ENCODE peak calls at places on chromosomes 7 and 10, in five cellular contexts. I, J, N, Q and G are unnamed samples.

GRCh38 chr10:117805191-117805590 is 241.6 kb downstream of the RAB11FIP2 start:
- DNase-seq in I (no peak), J (no peak), N (no peak), Q (no peak), G (no peak)

GRCh38 chr7:101390901-101391301 is 28.2 kb downstream of the COL26A1 start:
- DNase-seq in I (peak), J (peak), N (no peak), Q (no peak), G (peak)

GRCh38 chr10:13893926-13894325 is 307.2 kb downstream of the PRPF18 start:
- DNase-seq in I (no peak), J (peak), N (no peak), Q (no peak), G (no peak)

GRCh38 chr7:36496576-36496975 is 106.9 kb downstream of the ANLN start:
- DNase-seq in I (no peak), J (no peak), N (no peak), Q (peak), G (no peak)

GRCh38 chr7:128985660-128986059 is 47.9 kb downstream of the IRF5 start:
- DNase-seq in I (no peak), J (no peak), N (no peak), Q (no peak), G (no peak)

GRCh38 chr7:100580466-100581283 is 5.3 kb downstream of the LRCH4 start:
- DNase-seq in I (no peak), J (no peak), N (no peak), Q (no peak), G (no peak)

GRCh38 chr10:24438800-24439199 is 229.9 kb downstream of the KIAA1217 start:
- DNase-seq in I (no peak), J (no peak), N (no peak), Q (no peak), G (no peak)

GRCh38 chr10:4074559-4075407 is 289.8 kb upstream of the KLF6 start:
- DNase-seq in I (no peak), J (peak), N (no peak), Q (no peak), G (no peak)

GRCh38 chr7:132386249-132386681 is 190.0 kb downstream of the PLXNA4 start:
- DNase-seq in I (no peak), J (peak), N (no peak), Q (no peak), G (no peak)

GRCh38 chr7:94394399-94395140 is at the start of gene COL1A2:
- DNase-seq in I (no peak), J (peak), N (no peak), Q (peak), G (no peak)

GRCh38 chr7:1697499-1698125 is 27.5 kb downstream of the ELFN1 start:
- DNase-seq in I (no peak), J (peak), N (no peak), Q (no peak), G (no peak)

GRCh38 chr7:3464900-3465622 is 164.0 kb downstream of the SDK1 start:
- DNase-seq in I (no peak), J (no peak), N (no peak), Q (no peak), G (no peak)

GRCh38 chr10:6136215-6137201 is 47.7 kb downstream of the RBM17 start:
- DNase-seq in I (no peak), J (peak), N (no peak), Q (no peak), G (peak)

GRCh38 chr7:55024776-55025175 is 6.0 kb downstream of the EGFR start:
- DNase-seq in I (no peak), J (no peak), N (no peak), Q (no peak), G (no peak)

GRCh38 chr10:2964632-2965296 is 102.6 kb upstream of the PFKP start:
- DNase-seq in I (no peak), J (no peak), N (no peak), Q (no peak), G (no peak)

GRCh38 chr10:71087622-71088021 is 124.7 kb upstream of the UNC5B start:
- DNase-seq in I (no peak), J (no peak), N (peak), Q (peak), G (no peak)

GRCh38 chr10:62327897-62328296 is 46.3 kb upstream of the ZNF365 start:
- DNase-seq in I (no peak), J (no peak), N (no peak), Q (no peak), G (no peak)

GRCh38 chr7:90597527-90597871 is 1.4 kb downstream of the CDK14 start:
- DNase-seq in I (no peak), J (no peak), N (no peak), Q (no peak), G (no peak)

GRCh38 chr10:24791129-24791733 is 67.5 kb upstream of the ARHGAP21 start:
- DNase-seq in I (no peak), J (no peak), N (no peak), Q (no peak), G (no peak)

GRCh38 chr7:28921822-28922221 is 36.3 kb downstream of the TRIL start:
- DNase-seq in I (peak), J (peak), N (peak), Q (peak), G (no peak)

GRCh38 chr10:3584926-3585784 is 199.9 kb downstream of the KLF6 start:
- DNase-seq in I (no peak), J (no peak), N (no peak), Q (no peak), G (no peak)

GRCh38 chr10:35447693-35448407 is 111.5 kb downstream of the CCNY start:
- DNase-seq in I (peak), J (peak), N (no peak), Q (peak), G (no peak)

GRCh38 chr7:20244334-20244733 is 27.1 kb upstream of the MACC1 start:
- DNase-seq in I (no peak), J (no peak), N (no peak), Q (no peak), G (no peak)

GRCh38 chr10:38093816-38094157 is 350 bp upstream of the ZNF37A start:
- DNase-seq in I (no peak), J (no peak), N (no peak), Q (no peak), G (no peak)

GRCh38 chr7:73622527-73622908 is 1.8 kb downstream of the MLXIPL start:
- DNase-seq in I (no peak), J (no peak), N (no peak), Q (no peak), G (no peak)

GRCh38 chr7:73623798-73624668 is at the start of gene MLXIPL:
- DNase-seq in I (peak), J (peak), N (peak), Q (peak), G (no peak)

GRCh38 chr7:73624669-73625001 is 313 bp upstream of the MLXIPL start:
- DNase-seq in I (no peak), J (no peak), N (no peak), Q (no peak), G (no peak)

GRCh38 chr7:73621168-73622063 is 2.9 kb downstream of the MLXIPL start:
- DNase-seq in I (no peak), J (no peak), N (no peak), Q (no peak), G (no peak)

GRCh38 chr7:73622909-73623797 is 1.2 kb downstream of the MLXIPL start:
- DNase-seq in I (peak), J (peak), N (no peak), Q (peak), G (no peak)
- TF ChIP-seq FOXM1 in I (peak), J (no peak), N (no peak), Q (no peak), G (no peak)

DNA sequence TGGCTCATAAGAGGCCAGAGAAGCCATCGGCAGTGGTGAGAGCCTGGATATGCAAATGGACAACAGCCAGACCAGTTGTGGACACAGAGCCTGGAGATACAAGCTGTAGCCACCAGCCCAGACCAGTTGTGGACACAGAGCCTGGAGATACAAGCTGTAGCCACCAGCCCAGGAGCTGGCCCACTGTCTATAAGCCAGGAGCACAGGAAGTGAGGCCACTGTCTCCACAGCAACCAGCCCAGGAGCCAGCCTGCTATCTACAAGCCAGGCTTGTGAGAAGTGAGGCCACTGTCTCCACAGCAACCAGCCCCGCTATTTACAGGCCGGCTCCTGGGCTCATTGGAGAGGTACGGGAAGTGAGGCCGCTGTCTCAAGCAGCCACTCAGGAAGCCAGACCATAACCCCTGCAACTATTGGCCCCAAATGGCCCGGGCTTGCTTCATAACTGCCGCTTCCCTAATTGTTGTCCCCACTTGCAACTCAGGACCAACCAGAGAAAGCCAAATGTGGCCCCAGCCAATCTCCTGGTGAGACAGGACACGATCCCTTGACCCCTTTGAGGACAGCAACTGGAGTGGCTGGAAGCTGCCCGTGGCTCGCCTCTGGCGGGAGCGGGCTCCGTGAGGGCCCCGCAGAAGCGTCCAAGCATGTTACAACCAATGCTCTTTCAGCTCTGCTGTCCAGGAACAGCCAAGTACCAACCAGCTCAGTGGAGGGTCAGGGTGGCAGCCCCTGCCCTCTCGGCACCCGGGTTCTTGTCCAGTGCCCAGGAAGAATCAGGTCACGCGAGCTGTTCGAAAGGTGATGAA is 44.1 kb upstream of the CNPY1 start:
- DNase-seq in I (peak), J (peak), N (no peak), Q (peak), G (no peak)
- TF ChIP-seq FOXM1 in I (no peak), J (no peak), N (no peak), Q (no peak), G (no peak)

GRCh38 chr10:1199345-1199673 is 143.1 kb downstream of the WDR37 start:
- DNase-seq in I (no peak), J (no peak), N (no peak), Q (no peak), G (no peak)
- TF ChIP-seq FOXM1 in I (no peak), J (no peak), N (no peak), Q (no peak), G (no peak)

GRCh38 chr7:33155811-33156210 is 26.4 kb downstream of the BBS9 start:
- DNase-seq in I (no peak), J (no peak), N (no peak), Q (no peak), G (no peak)

GRCh38 chr7:33152087-33152486 is 22.7 kb downstream of the BBS9 start:
- DNase-seq in I (no peak), J (peak), N (no peak), Q (no peak), G (no peak)

GRCh38 chr7:33156441-33156840 is 27.1 kb downstream of the BBS9 start:
- DNase-seq in I (no peak), J (no peak), N (no peak), Q (no peak), G (no peak)

GRCh38 chr7:33157781-33158180 is 28.4 kb downstream of the BBS9 start:
- DNase-seq in I (no peak), J (no peak), N (no peak), Q (no peak), G (no peak)

DNA sequence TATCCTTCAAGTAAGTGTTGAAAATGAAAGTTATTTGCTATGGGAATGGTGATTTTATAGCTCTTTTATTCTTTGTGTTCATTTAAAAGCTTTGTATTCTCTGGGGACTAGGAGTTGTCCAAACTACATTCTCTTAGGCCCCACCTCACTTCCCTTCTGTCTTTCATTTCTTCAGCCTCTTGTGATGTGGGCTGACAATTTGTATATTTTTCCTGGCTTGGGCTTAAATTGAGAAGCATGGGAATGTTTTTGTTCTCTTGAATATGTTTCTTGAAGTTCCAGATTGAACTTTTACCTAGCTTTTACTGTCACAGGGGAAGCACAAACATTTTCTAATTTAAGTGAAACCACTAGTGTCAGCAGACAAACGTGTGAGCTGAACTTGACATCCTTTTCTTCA is 27.9 kb downstream of the BBS9 start:
- DNase-seq in I (no peak), J (no peak), N (no peak), Q (no peak), G (no peak)
- TF ChIP-seq FOXM1 in I (no peak), J (no peak), N (no peak), Q (no peak), G (no peak)

DNA sequence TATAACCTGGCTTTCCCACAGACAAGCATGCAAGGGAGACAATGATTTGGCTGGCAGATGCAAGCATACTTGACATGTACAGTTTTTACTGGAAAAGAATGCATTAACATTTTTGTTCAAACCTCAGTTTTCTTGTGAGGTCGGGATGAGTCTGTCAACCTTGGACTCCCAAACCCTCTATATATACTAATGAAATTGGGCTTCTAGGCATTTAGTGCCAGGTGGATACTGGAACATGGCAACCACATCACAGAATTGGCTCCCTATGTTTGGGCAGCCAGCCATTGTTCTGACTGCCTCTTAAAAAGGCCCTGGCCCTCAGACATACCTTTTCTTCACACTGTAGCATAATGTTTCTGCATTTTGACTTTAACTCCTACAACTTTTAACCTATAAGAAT is 39.1 kb downstream of the CDK6 start:
- DNase-seq in I (no peak), J (no peak), N (no peak), Q (no peak), G (no peak)
- TF ChIP-seq FOXM1 in I (no peak), J (no peak), N (no peak), Q (no peak), G (no peak)

GRCh38 chr7:13949450-13949849 is 40.0 kb downstream of the ETV1 start:
- DNase-seq in I (no peak), J (peak), N (peak), Q (no peak), G (no peak)

GRCh38 chr7:13947535-13947934 is 41.9 kb downstream of the ETV1 start:
- DNase-seq in I (no peak), J (no peak), N (no peak), Q (no peak), G (no peak)

GRCh38 chr7:13945670-13946069 is 43.8 kb downstream of the ETV1 start:
- DNase-seq in I (no peak), J (peak), N (no peak), Q (no peak), G (no peak)

GRCh38 chr7:13948019-13948781 is 41.3 kb downstream of the ETV1 start:
- DNase-seq in I (no peak), J (no peak), N (no peak), Q (no peak), G (no peak)

DNA sequence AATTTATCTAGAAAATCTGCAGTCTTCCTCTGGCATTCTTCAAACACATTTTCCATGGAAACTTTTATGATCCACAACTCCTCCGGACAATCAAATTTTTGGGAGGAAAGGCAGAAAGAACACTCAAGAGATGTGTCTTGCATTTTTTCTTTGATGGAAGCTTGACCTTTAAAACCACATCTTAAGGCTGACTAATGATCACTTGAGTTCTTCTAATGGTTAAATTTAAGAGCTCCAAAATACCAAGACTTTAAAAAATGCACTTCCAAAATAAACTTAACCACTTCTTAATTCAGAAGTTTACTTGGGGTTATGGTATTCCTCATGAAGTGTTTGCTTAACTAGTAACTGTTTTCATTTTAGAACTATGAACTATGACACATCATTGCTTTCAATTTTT is 43.3 kb downstream of the ETV1 start:
- DNase-seq in I (no peak), J (no peak), N (no peak), Q (no peak), G (no peak)
- TF ChIP-seq FOXM1 in I (no peak), J (peak), N (no peak), Q (no peak), G (no peak)

DNA sequence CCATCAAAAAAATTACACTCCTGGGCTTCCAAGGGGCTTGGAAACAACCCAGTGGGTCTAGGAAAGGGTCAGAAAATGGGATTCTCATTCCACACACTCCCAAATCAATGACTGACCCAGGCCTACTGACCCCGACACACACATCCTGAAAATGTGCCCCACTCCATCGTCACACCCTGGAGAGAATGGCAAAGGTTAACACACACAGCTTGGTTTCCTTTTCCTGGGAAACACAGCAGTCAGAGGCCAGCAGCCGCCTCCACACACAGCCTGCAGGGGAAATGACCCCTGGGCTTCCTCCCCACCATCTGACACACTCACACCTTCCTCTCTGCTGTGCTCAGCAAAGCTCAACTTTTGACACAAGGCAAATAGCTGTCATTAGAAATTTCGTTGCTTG is 42.9 kb downstream of the SH3PXD2A start:
- DNase-seq in I (no peak), J (no peak), N (no peak), Q (no peak), G (no peak)
- TF ChIP-seq FOXM1 in I (no peak), J (no peak), N (no peak), Q (no peak), G (no peak)